ENCODE peak calls at places on chromosomes 1 and 21, in nine cellular contexts. One of them, this sample, is unnamed.

GRCh38 chr1:227777156-227777555 is 38.3 kb upstream of the PRSS38 start:
- DNase-seq in activated naive CD4-positive, alpha-beta T cell treated with anti-CD3 and anti-CD28 coated beads, Interleukin-2, amount 50 U/mL, for 72 hours: no peak
- DNase-seq in GM20000: no peak
- DNase-seq in stimulated activated CD4-positive, alpha-beta T cell treated with anti-CD3 and anti-CD28 coated beads, Interleukin-15, amount 100 ng/mL, for 1 hour: no peak
- DNase-seq in activated CD8-positive, alpha-beta memory T cell treated with anti-CD3 and anti-CD28 coated beads, Interleukin-2, amount 50 U/mL, for 48 hours: no peak
- DNase-seq in MCF 10A: no peak
- DNase-seq in fibroblast of mammary gland: no peak
- DNase-seq in astrocyte: no peak
- DNase-seq in T-helper 2 cell: no peak
- DNase-seq in this sample: no peak

GRCh38 chr1:56524263-56524662 is 55.1 kb downstream of the PLPP3 start:
- DNase-seq in activated naive CD4-positive, alpha-beta T cell treated with anti-CD3 and anti-CD28 coated beads, Interleukin-2, amount 50 U/mL, for 72 hours: no peak
- DNase-seq in GM20000: no peak
- DNase-seq in stimulated activated CD4-positive, alpha-beta T cell treated with anti-CD3 and anti-CD28 coated beads, Interleukin-15, amount 100 ng/mL, for 1 hour: no peak
- DNase-seq in activated CD8-positive, alpha-beta memory T cell treated with anti-CD3 and anti-CD28 coated beads, Interleukin-2, amount 50 U/mL, for 48 hours: no peak
- DNase-seq in MCF 10A: no peak
- DNase-seq in fibroblast of mammary gland: no peak
- DNase-seq in astrocyte: no peak
- DNase-seq in T-helper 2 cell: no peak
- DNase-seq in this sample: no peak

GRCh38 chr1:61149010-61149860 is 66.9 kb downstream of the NFIA start:
- DNase-seq in activated naive CD4-positive, alpha-beta T cell treated with anti-CD3 and anti-CD28 coated beads, Interleukin-2, amount 50 U/mL, for 72 hours: no peak
- DNase-seq in GM20000: no peak
- DNase-seq in stimulated activated CD4-positive, alpha-beta T cell treated with anti-CD3 and anti-CD28 coated beads, Interleukin-15, amount 100 ng/mL, for 1 hour: no peak
- DNase-seq in activated CD8-positive, alpha-beta memory T cell treated with anti-CD3 and anti-CD28 coated beads, Interleukin-2, amount 50 U/mL, for 48 hours: no peak
- DNase-seq in MCF 10A: no peak
- DNase-seq in fibroblast of mammary gland: no peak
- DNase-seq in astrocyte: no peak
- DNase-seq in T-helper 2 cell: no peak
- DNase-seq in this sample: no peak

GRCh38 chr1:234632225-234632624 is 22.2 kb upstream of the IRF2BP2 start:
- DNase-seq in activated naive CD4-positive, alpha-beta T cell treated with anti-CD3 and anti-CD28 coated beads, Interleukin-2, amount 50 U/mL, for 72 hours: no peak
- DNase-seq in GM20000: no peak
- DNase-seq in stimulated activated CD4-positive, alpha-beta T cell treated with anti-CD3 and anti-CD28 coated beads, Interleukin-15, amount 100 ng/mL, for 1 hour: no peak
- DNase-seq in activated CD8-positive, alpha-beta memory T cell treated with anti-CD3 and anti-CD28 coated beads, Interleukin-2, amount 50 U/mL, for 48 hours: no peak
- DNase-seq in MCF 10A: no peak
- DNase-seq in fibroblast of mammary gland: no peak
- DNase-seq in astrocyte: no peak
- DNase-seq in T-helper 2 cell: no peak
- DNase-seq in this sample: no peak

GRCh38 chr1:55064861-55065263 is 25.5 kb downstream of the PCSK9 start:
- DNase-seq in activated naive CD4-positive, alpha-beta T cell treated with anti-CD3 and anti-CD28 coated beads, Interleukin-2, amount 50 U/mL, for 72 hours: no peak
- DNase-seq in GM20000: no peak
- DNase-seq in stimulated activated CD4-positive, alpha-beta T cell treated with anti-CD3 and anti-CD28 coated beads, Interleukin-15, amount 100 ng/mL, for 1 hour: no peak
- DNase-seq in activated CD8-positive, alpha-beta memory T cell treated with anti-CD3 and anti-CD28 coated beads, Interleukin-2, amount 50 U/mL, for 48 hours: no peak
- DNase-seq in MCF 10A: peak; percentile 43
- DNase-seq in fibroblast of mammary gland: peak; percentile 53
- DNase-seq in astrocyte: peak; percentile 53
- DNase-seq in T-helper 2 cell: no peak
- DNase-seq in this sample: no peak

GRCh38 chr21:28833609-28834008 is 159.1 kb downstream of the LTN1 start:
- DNase-seq in activated naive CD4-positive, alpha-beta T cell treated with anti-CD3 and anti-CD28 coated beads, Interleukin-2, amount 50 U/mL, for 72 hours: no peak
- DNase-seq in GM20000: no peak
- DNase-seq in stimulated activated CD4-positive, alpha-beta T cell treated with anti-CD3 and anti-CD28 coated beads, Interleukin-15, amount 100 ng/mL, for 1 hour: no peak
- DNase-seq in activated CD8-positive, alpha-beta memory T cell treated with anti-CD3 and anti-CD28 coated beads, Interleukin-2, amount 50 U/mL, for 48 hours: no peak
- DNase-seq in MCF 10A: no peak
- DNase-seq in fibroblast of mammary gland: no peak
- DNase-seq in astrocyte: no peak
- DNase-seq in T-helper 2 cell: no peak
- DNase-seq in this sample: no peak

GRCh38 chr1:41689596-41689995 is 205.1 kb upstream of the EDN2 start:
- DNase-seq in activated naive CD4-positive, alpha-beta T cell treated with anti-CD3 and anti-CD28 coated beads, Interleukin-2, amount 50 U/mL, for 72 hours: no peak
- DNase-seq in GM20000: no peak
- DNase-seq in stimulated activated CD4-positive, alpha-beta T cell treated with anti-CD3 and anti-CD28 coated beads, Interleukin-15, amount 100 ng/mL, for 1 hour: no peak
- DNase-seq in activated CD8-positive, alpha-beta memory T cell treated with anti-CD3 and anti-CD28 coated beads, Interleukin-2, amount 50 U/mL, for 48 hours: no peak
- DNase-seq in MCF 10A: no peak
- DNase-seq in fibroblast of mammary gland: peak; percentile 24
- DNase-seq in astrocyte: no peak
- DNase-seq in T-helper 2 cell: no peak
- DNase-seq in this sample: no peak

GRCh38 chr1:66642992-66643391 is 109.0 kb downstream of the SGIP1 start:
- DNase-seq in activated naive CD4-positive, alpha-beta T cell treated with anti-CD3 and anti-CD28 coated beads, Interleukin-2, amount 50 U/mL, for 72 hours: no peak
- DNase-seq in GM20000: no peak
- DNase-seq in stimulated activated CD4-positive, alpha-beta T cell treated with anti-CD3 and anti-CD28 coated beads, Interleukin-15, amount 100 ng/mL, for 1 hour: no peak
- DNase-seq in activated CD8-positive, alpha-beta memory T cell treated with anti-CD3 and anti-CD28 coated beads, Interleukin-2, amount 50 U/mL, for 48 hours: no peak
- DNase-seq in MCF 10A: no peak
- DNase-seq in fibroblast of mammary gland: peak; percentile 56
- DNase-seq in astrocyte: no peak
- DNase-seq in T-helper 2 cell: no peak
- DNase-seq in this sample: no peak

GRCh38 chr1:201119826-201120225 is 7.2 kb downstream of the ASCL5 start:
- DNase-seq in activated naive CD4-positive, alpha-beta T cell treated with anti-CD3 and anti-CD28 coated beads, Interleukin-2, amount 50 U/mL, for 72 hours: no peak
- DNase-seq in GM20000: no peak
- DNase-seq in stimulated activated CD4-positive, alpha-beta T cell treated with anti-CD3 and anti-CD28 coated beads, Interleukin-15, amount 100 ng/mL, for 1 hour: no peak
- DNase-seq in activated CD8-positive, alpha-beta memory T cell treated with anti-CD3 and anti-CD28 coated beads, Interleukin-2, amount 50 U/mL, for 48 hours: no peak
- DNase-seq in MCF 10A: no peak
- DNase-seq in fibroblast of mammary gland: peak; percentile 15
- DNase-seq in astrocyte: no peak
- DNase-seq in T-helper 2 cell: no peak
- DNase-seq in this sample: no peak

GRCh38 chr1:94068831-94069648 is 51.9 kb downstream of the ABCA4 start:
- DNase-seq in activated naive CD4-positive, alpha-beta T cell treated with anti-CD3 and anti-CD28 coated beads, Interleukin-2, amount 50 U/mL, for 72 hours: no peak
- DNase-seq in GM20000: no peak
- DNase-seq in stimulated activated CD4-positive, alpha-beta T cell treated with anti-CD3 and anti-CD28 coated beads, Interleukin-15, amount 100 ng/mL, for 1 hour: no peak
- DNase-seq in activated CD8-positive, alpha-beta memory T cell treated with anti-CD3 and anti-CD28 coated beads, Interleukin-2, amount 50 U/mL, for 48 hours: no peak
- DNase-seq in MCF 10A: no peak
- DNase-seq in fibroblast of mammary gland: no peak
- DNase-seq in astrocyte: peak; percentile 73
- DNase-seq in T-helper 2 cell: no peak
- DNase-seq in this sample: no peak

This sample was measured in T-cell.